ENCODE peak calls at places on chromosomes 13 and 19, in four cellular contexts. One of them, this sample, is unnamed.

GRCh38 chr19:55650602-55651230 is 2.7 kb downstream of the CCDC106 start:
- DNase-seq in cardiac fibroblast: no peak
- DNase-seq in GM20000: no peak
- DNase-seq in cardiac muscle cell: no peak
- DNase-seq in this sample: peak; percentile 61

GRCh38 chr19:40799558-40800338 is 757 bp downstream of the EGLN2 start:
- DNase-seq in cardiac fibroblast: peak; percentile 59
- DNase-seq in GM20000: peak; percentile 68
- DNase-seq in cardiac muscle cell: peak; percentile 60
- DNase-seq in this sample: no peak

GRCh38 chr13:77325371-77325941 is 1.4 kb downstream of the MYCBP2 start:
- DNase-seq in cardiac fibroblast: peak; percentile 7
- DNase-seq in GM20000: peak; percentile 50
- DNase-seq in cardiac muscle cell: no peak
- DNase-seq in this sample: no peak

GRCh38 chr19:3986260-3987041 is 1.2 kb upstream of the EEF2 start:
- DNase-seq in cardiac fibroblast: peak; percentile 88
- DNase-seq in GM20000: no peak
- DNase-seq in cardiac muscle cell: peak; percentile 78
- DNase-seq in this sample: no peak

GRCh38 chr19:2556221-2557092 is 80.5 kb downstream of the GADD45B start:
- DNase-seq in cardiac fibroblast: no peak
- DNase-seq in GM20000: no peak
- DNase-seq in cardiac muscle cell: no peak
- DNase-seq in this sample: no peak

GRCh38 chr13:110309661-110310524 is 2.8 kb downstream of the COL4A2 start:
- DNase-seq in cardiac fibroblast: peak; percentile 35
- DNase-seq in GM20000: no peak
- DNase-seq in cardiac muscle cell: no peak
- DNase-seq in this sample: peak; percentile 22

GRCh38 chr13:74132152-74132767 is 1.9 kb downstream of the KLF12 start:
- DNase-seq in cardiac fibroblast: peak; percentile 49
- DNase-seq in GM20000: no peak
- DNase-seq in cardiac muscle cell: no peak
- DNase-seq in this sample: no peak

GRCh38 chr13:30141773-30142501 is 165.4 kb downstream of the KATNAL1 start:
- DNase-seq in cardiac fibroblast: no peak
- DNase-seq in GM20000: no peak
- DNase-seq in cardiac muscle cell: no peak
- DNase-seq in this sample: no peak

GRCh38 chr13:97855570-97855970 is 97.9 kb upstream of the IPO5 start:
- DNase-seq in cardiac fibroblast: peak; percentile 93
- DNase-seq in GM20000: peak; percentile 49
- DNase-seq in cardiac muscle cell: peak; percentile 87
- DNase-seq in this sample: no peak

GRCh38 chr13:112781287-112781686 is 91.4 kb downstream of the ATP11A start:
- DNase-seq in cardiac fibroblast: no peak
- DNase-seq in GM20000: no peak
- DNase-seq in cardiac muscle cell: no peak
- DNase-seq in this sample: peak; percentile 39

GRCh38 chr13:80038371-80038770 is 302.6 kb downstream of the SPRY2 start:
- DNase-seq in cardiac fibroblast: no peak
- DNase-seq in GM20000: no peak
- DNase-seq in cardiac muscle cell: no peak
- DNase-seq in this sample: no peak

GRCh38 chr13:50400930-50401553 is 385.8 kb downstream of the KCNRG start:
- DNase-seq in cardiac fibroblast: peak; percentile 89
- DNase-seq in GM20000: no peak
- DNase-seq in cardiac muscle cell: no peak
- DNase-seq in this sample: no peak

GRCh38 chr13:108961542-108962125 is 332.2 kb downstream of the MYO16 start:
- DNase-seq in cardiac fibroblast: peak; percentile 74
- DNase-seq in GM20000: peak; percentile 45
- DNase-seq in cardiac muscle cell: peak; percentile 70
- DNase-seq in this sample: no peak

GRCh38 chr19:10068205-10068604 is 17.9 kb upstream of the SHFL start:
- DNase-seq in cardiac fibroblast: no peak
- DNase-seq in GM20000: no peak
- DNase-seq in cardiac muscle cell: no peak
- DNase-seq in this sample: no peak

GRCh38 chr19:40556953-40557530 is 19.6 kb upstream of the SHKBP1 start:
- DNase-seq in cardiac fibroblast: no peak
- DNase-seq in GM20000: no peak
- DNase-seq in cardiac muscle cell: no peak
- DNase-seq in this sample: no peak

GRCh38 chr13:96299235-96299634 is 209.3 kb downstream of the HS6ST3 start:
- DNase-seq in cardiac fibroblast: no peak
- DNase-seq in GM20000: no peak
- DNase-seq in cardiac muscle cell: no peak
- DNase-seq in this sample: no peak

GRCh38 chr13:38417241-38417640 is 67.6 kb downstream of the UFM1 start:
- DNase-seq in cardiac fibroblast: no peak
- DNase-seq in GM20000: no peak
- DNase-seq in cardiac muscle cell: no peak
- DNase-seq in this sample: no peak

GRCh38 chr19:1388637-1389026 is 4.9 kb downstream of the NDUFS7 start:
- DNase-seq in cardiac fibroblast: no peak
- DNase-seq in GM20000: no peak
- DNase-seq in cardiac muscle cell: no peak
- DNase-seq in this sample: no peak

GRCh38 chr19:4506449-4507149 is 11.7 kb downstream of the PLIN4 start:
- DNase-seq in cardiac fibroblast: peak; percentile 24
- DNase-seq in GM20000: no peak
- DNase-seq in cardiac muscle cell: no peak
- DNase-seq in this sample: no peak

GRCh38 chr13:39616087-39616694 is 13.2 kb upstream of the LHFPL6 start:
- DNase-seq in cardiac fibroblast: peak; percentile 84
- DNase-seq in GM20000: peak; percentile 77
- DNase-seq in cardiac muscle cell: peak; percentile 87
- DNase-seq in this sample: no peak

GRCh38 chr19:1106841-1107654 is 3.3 kb downstream of the GPX4 start:
- DNase-seq in cardiac fibroblast: peak; percentile 79
- DNase-seq in GM20000: no peak
- DNase-seq in cardiac muscle cell: peak; percentile 57
- DNase-seq in this sample: no peak

GRCh38 chr13:76887070-76887563 is 912 bp upstream of the KCTD12 start:
- DNase-seq in cardiac fibroblast: no peak
- DNase-seq in GM20000: no peak
- DNase-seq in cardiac muscle cell: peak; percentile 79
- DNase-seq in this sample: no peak

GRCh38 chr19:17156947-17157302 is 58.2 kb upstream of the USE1 start:
- DNase-seq in cardiac fibroblast: no peak
- DNase-seq in GM20000: no peak
- DNase-seq in cardiac muscle cell: no peak
- DNase-seq in this sample: no peak

GRCh38 chr19:41530184-41530534 is 45.8 kb upstream of the CEACAM21 start:
- DNase-seq in cardiac fibroblast: no peak
- DNase-seq in GM20000: no peak
- DNase-seq in cardiac muscle cell: no peak
- DNase-seq in this sample: no peak

GRCh38 chr13:51681037-51681678 is 96.9 kb downstream of the WDFY2 start:
- DNase-seq in cardiac fibroblast: peak; percentile 54
- DNase-seq in GM20000: no peak
- DNase-seq in cardiac muscle cell: no peak
- DNase-seq in this sample: no peak

GRCh38 chr19:37551123-37551993 is 43.2 kb downstream of the ZNF571 start:
- DNase-seq in cardiac fibroblast: peak; percentile 73
- DNase-seq in GM20000: peak; percentile 91
- DNase-seq in cardiac muscle cell: no peak
- DNase-seq in this sample: no peak

DNA sequence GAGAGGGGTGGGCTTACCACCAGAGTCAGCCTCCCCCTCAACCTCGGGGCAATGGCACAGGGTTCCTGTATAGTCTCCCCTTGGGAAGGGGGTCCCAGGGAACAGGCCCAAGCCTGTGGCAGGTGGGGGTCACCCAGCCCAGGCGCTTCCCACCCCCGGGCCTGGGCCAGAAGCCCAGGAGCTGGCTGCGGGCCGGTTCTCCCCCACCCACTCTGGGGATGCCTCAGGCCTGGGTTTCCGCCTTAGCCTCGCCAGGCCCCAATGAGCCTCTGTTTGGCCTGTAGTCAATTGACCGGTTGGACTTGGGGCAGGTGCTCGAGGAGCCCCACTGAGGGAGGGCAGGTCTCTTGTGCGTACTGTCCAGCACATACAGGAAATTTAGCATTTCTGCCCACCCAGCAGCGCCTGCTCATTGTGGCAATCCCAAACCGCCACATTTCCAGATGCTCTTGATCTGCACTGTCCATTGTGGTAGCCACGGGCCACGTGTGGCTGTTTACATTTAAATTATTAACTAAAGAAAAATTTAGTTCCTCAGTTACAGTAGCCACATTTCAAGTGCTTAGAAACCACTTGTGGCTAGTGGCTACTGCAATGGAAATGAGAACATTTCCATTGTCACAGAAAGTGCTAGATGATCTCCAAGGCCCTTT is 9.9 kb downstream of the LYL1 start:
- DNase-seq in cardiac fibroblast: no peak
- DNase-seq in GM20000: no peak
- DNase-seq in cardiac muscle cell: no peak
- DNase-seq in this sample: no peak
- TF ChIP-seq CTCF in cardiac fibroblast: no peak
- TF ChIP-seq CTCF in GM20000: no peak
- TF ChIP-seq CTCF in cardiac muscle cell: no peak
- TF ChIP-seq CTCF in this sample: no peak

GRCh38 chr13:23711355-23711754 is 141.1 kb downstream of the TNFRSF19 start:
- DNase-seq in cardiac fibroblast: no peak
- DNase-seq in GM20000: no peak
- DNase-seq in cardiac muscle cell: no peak
- DNase-seq in this sample: no peak

GRCh38 chr13:23710366-23710765 is 140.2 kb downstream of the TNFRSF19 start:
- DNase-seq in cardiac fibroblast: no peak
- DNase-seq in GM20000: no peak
- DNase-seq in cardiac muscle cell: no peak
- DNase-seq in this sample: no peak

GRCh38 chr13:23709521-23709920 is 139.3 kb downstream of the TNFRSF19 start:
- DNase-seq in cardiac fibroblast: peak; percentile 24
- DNase-seq in GM20000: no peak
- DNase-seq in cardiac muscle cell: peak; percentile 25
- DNase-seq in this sample: no peak

GRCh38 chr13:23705578-23705977 is 135.4 kb downstream of the TNFRSF19 start:
- DNase-seq in cardiac fibroblast: peak; percentile 76
- DNase-seq in GM20000: no peak
- DNase-seq in cardiac muscle cell: no peak
- DNase-seq in this sample: no peak

GRCh38 chr13:23707674-23708073 is 137.5 kb downstream of the TNFRSF19 start:
- DNase-seq in cardiac fibroblast: peak; percentile 59
- DNase-seq in GM20000: no peak
- DNase-seq in cardiac muscle cell: no peak
- DNase-seq in this sample: no peak
- TF ChIP-seq CTCF in cardiac fibroblast: peak; percentile 52
- TF ChIP-seq CTCF in GM20000: peak; percentile 20
- TF ChIP-seq CTCF in cardiac muscle cell: peak; percentile 40
- TF ChIP-seq CTCF in this sample: peak; percentile 45

GRCh38 chr19:45782820-45783785 is 813 bp upstream of the DMPK start:
- DNase-seq in cardiac fibroblast: peak; percentile 73
- DNase-seq in GM20000: no peak
- DNase-seq in cardiac muscle cell: peak; percentile 54
- DNase-seq in this sample: no peak
- TF ChIP-seq CTCF in cardiac fibroblast: no peak
- TF ChIP-seq CTCF in GM20000: no peak
- TF ChIP-seq CTCF in cardiac muscle cell: no peak
- TF ChIP-seq CTCF in this sample: no peak

GRCh38 chr13:44626176-44626575 is 50.0 kb upstream of the TSC22D1 start:
- DNase-seq in cardiac fibroblast: no peak
- DNase-seq in GM20000: no peak
- DNase-seq in cardiac muscle cell: no peak
- DNase-seq in this sample: no peak

GRCh38 chr13:44622701-44623100 is 46.6 kb upstream of the TSC22D1 start:
- DNase-seq in cardiac fibroblast: peak; percentile 39
- DNase-seq in GM20000: no peak
- DNase-seq in cardiac muscle cell: no peak
- DNase-seq in this sample: no peak

GRCh38 chr13:44620057-44620456 is 43.9 kb upstream of the TSC22D1 start:
- DNase-seq in cardiac fibroblast: peak; percentile 20
- DNase-seq in GM20000: no peak
- DNase-seq in cardiac muscle cell: peak; percentile 71
- DNase-seq in this sample: no peak

GRCh38 chr13:44619651-44620050 is 43.5 kb upstream of the TSC22D1 start:
- DNase-seq in cardiac fibroblast: no peak
- DNase-seq in GM20000: no peak
- DNase-seq in cardiac muscle cell: no peak
- DNase-seq in this sample: no peak

GRCh38 chr13:44622259-44622658 is 46.1 kb upstream of the TSC22D1 start:
- DNase-seq in cardiac fibroblast: peak; percentile 49
- DNase-seq in GM20000: no peak
- DNase-seq in cardiac muscle cell: no peak
- DNase-seq in this sample: no peak
- TF ChIP-seq CTCF in cardiac fibroblast: no peak
- TF ChIP-seq CTCF in GM20000: no peak
- TF ChIP-seq CTCF in cardiac muscle cell: no peak
- TF ChIP-seq CTCF in this sample: no peak

GRCh38 chr13:36211567-36211966 is 2.8 kb downstream of the SOHLH2 start:
- DNase-seq in cardiac fibroblast: no peak
- DNase-seq in GM20000: no peak
- DNase-seq in cardiac muscle cell: no peak
- DNase-seq in this sample: no peak

GRCh38 chr13:36212789-36213188 is 1.6 kb downstream of the SOHLH2 start:
- DNase-seq in cardiac fibroblast: no peak
- DNase-seq in GM20000: no peak
- DNase-seq in cardiac muscle cell: no peak
- DNase-seq in this sample: no peak

GRCh38 chr13:36207672-36208071 is 6.7 kb downstream of the SOHLH2 start:
- DNase-seq in cardiac fibroblast: no peak
- DNase-seq in GM20000: no peak
- DNase-seq in cardiac muscle cell: no peak
- DNase-seq in this sample: no peak
- TF ChIP-seq CTCF in cardiac fibroblast: no peak
- TF ChIP-seq CTCF in GM20000: no peak
- TF ChIP-seq CTCF in cardiac muscle cell: no peak
- TF ChIP-seq CTCF in this sample: no peak

DNA sequence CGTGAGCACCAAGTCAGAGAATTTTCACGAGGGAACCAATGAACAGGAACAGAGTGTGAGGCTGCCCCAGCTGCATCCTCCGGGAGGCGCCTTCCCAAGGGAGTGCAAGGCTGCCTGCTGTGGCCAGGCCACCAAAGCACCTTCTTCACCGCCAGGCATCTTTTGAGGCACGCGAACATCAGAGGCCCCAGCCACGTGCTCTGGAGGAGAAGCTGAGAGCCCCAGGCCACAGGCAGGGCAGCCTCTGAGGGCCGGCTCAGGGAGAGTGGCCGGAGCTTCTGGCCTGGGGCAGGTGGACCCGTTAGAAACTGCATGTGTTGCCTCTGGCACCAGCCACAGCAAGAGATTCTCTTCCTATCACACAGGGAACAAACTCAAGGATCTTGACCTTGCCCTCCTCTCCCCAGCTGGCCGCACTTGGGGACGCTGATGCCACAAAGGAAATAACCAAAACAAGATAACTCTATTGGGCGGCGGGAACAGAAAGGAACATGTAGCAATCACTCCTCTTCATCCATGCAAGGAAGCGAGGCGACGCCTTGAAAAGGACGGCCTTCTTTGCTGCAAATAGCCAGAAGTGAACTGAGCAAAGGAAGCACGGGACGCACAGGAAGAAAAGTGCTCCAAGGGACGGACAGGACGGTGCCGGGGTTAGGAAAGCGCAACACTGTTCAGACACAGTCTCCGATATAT is 19.9 kb downstream of the GAS6 start:
- DNase-seq in cardiac fibroblast: no peak
- DNase-seq in GM20000: no peak
- DNase-seq in cardiac muscle cell: no peak
- DNase-seq in this sample: no peak
- TF ChIP-seq CTCF in cardiac fibroblast: no peak
- TF ChIP-seq CTCF in GM20000: no peak
- TF ChIP-seq CTCF in cardiac muscle cell: no peak
- TF ChIP-seq CTCF in this sample: no peak

GRCh38 chr13:31797154-31797775 is 57.9 kb downstream of the RXFP2 start:
- DNase-seq in cardiac fibroblast: peak; percentile 71
- DNase-seq in GM20000: no peak
- DNase-seq in cardiac muscle cell: peak; percentile 26
- DNase-seq in this sample: no peak
- TF ChIP-seq CTCF in cardiac fibroblast: peak; percentile 50
- TF ChIP-seq CTCF in GM20000: no peak
- TF ChIP-seq CTCF in cardiac muscle cell: peak; percentile 57
- TF ChIP-seq CTCF in this sample: peak; percentile 65